ENCODE peak calls at places on chromosomes 6 and 20, in four cellular contexts. A is lower lobe of right lung; G is activated naive CD4-positive, alpha-beta T cell treated with anti-CD3 and anti-CD28 coated beads, Interleukin-2, amount 50 U/mL, for 16 hours; K is Daoy. O is an unnamed sample.

GRCh38 chr6:14786455-14786854 is 459.4 kb upstream of the JARID2 start:
- DNase-seq in A (no peak), G (no peak), K (no peak), O (no peak)

GRCh38 chr6:135922170-135922569 is 70.7 kb downstream of the PDE7B start:
- DNase-seq in A (no peak), G (no peak), K (peak), O (peak)

GRCh38 chr6:158634695-158635426 is 9.7 kb downstream of the DYNLT1 start:
- DNase-seq in A (no peak), G (no peak), K (no peak), O (no peak)

GRCh38 chr20:59495894-59496510 is 108.3 kb upstream of the PHACTR3 start:
- DNase-seq in A (peak), G (peak), K (peak), O (peak)

GRCh38 chr6:37204014-37204751 is 34.2 kb downstream of the PIM1 start:
- DNase-seq in A (peak), G (no peak), K (peak), O (peak)

GRCh38 chr6:125363360-125364121 is 61.8 kb upstream of the HDDC2 start:
- DNase-seq in A (peak), G (no peak), K (peak), O (peak)

GRCh38 chr20:34337982-34338756 is 24.9 kb upstream of the ITCH start:
- DNase-seq in A (no peak), G (no peak), K (no peak), O (no peak)

GRCh38 chr6:77373955-77374354 is 89.3 kb downstream of the HTR1B start:
- DNase-seq in A (no peak), G (no peak), K (no peak), O (no peak)

GRCh38 chr6:103000686-103001085 is 1607.2 kb downstream of the GRIK2 start:
- DNase-seq in A (no peak), G (no peak), K (no peak), O (no peak)

GRCh38 chr6:158879180-158879579 is 60.0 kb upstream of the EZR start:
- DNase-seq in A (no peak), G (no peak), K (peak), O (no peak)

GRCh38 chr20:17456226-17456625 is 75.0 kb downstream of the BFSP1 start:
- DNase-seq in A (no peak), G (no peak), K (no peak), O (no peak)

GRCh38 chr20:25288291-25289181 is 40.7 kb downstream of the PYGB start:
- DNase-seq in A (peak), G (peak), K (no peak), O (no peak)

GRCh38 chr6:16514249-16514648 is 247.0 kb downstream of the ATXN1 start:
- DNase-seq in A (no peak), G (no peak), K (peak), O (peak)

GRCh38 chr6:41177695-41178094 is 14.8 kb upstream of the TREM2 start:
- DNase-seq in A (no peak), G (no peak), K (no peak), O (no peak)

O was measured in MG63.